ENCODE peak calls at places on chromosome 5, in nine cellular contexts. P is colonic mucosa; H is CD4-positive, CD25-positive, alpha-beta regulatory T cell; L is right atrium auricular region; W is aorta; Y is kidney epithelial cell; O is AG04450; M is cardiac muscle cell; J is naive thymus-derived CD4-positive, alpha-beta T cell. C is an unnamed sample. For H3K27me3, the result is how much of the 10 kb centered on the place peaks cover.

GRCh38 chr5:52822437-52822836 is 34.7 kb downstream of the ITGA1 start:
- DNase-seq in L (peak), J (no peak), W (peak), O (no peak), M (no peak), P (peak), Y (no peak), H (no peak), C (no peak)

GRCh38 chr5:171759777-171760176 is 25.8 kb upstream of the SMIM23 start:
- DNase-seq in M (no peak), J (no peak), Y (no peak), O (no peak), L (no peak), P (no peak), H (no peak), W (no peak), C (no peak)

GRCh38 chr5:81925012-81925411 is 46.8 kb upstream of the ATG10 start:
- DNase-seq in Y (no peak), H (no peak), J (no peak), O (no peak), P (no peak), L (no peak), W (no peak), M (no peak), C (no peak)

GRCh38 chr5:156155638-156156037 is 171.3 kb upstream of the SGCD start:
- DNase-seq in P (peak), M (peak), J (no peak), W (no peak), H (no peak), Y (peak), L (no peak), O (no peak), C (no peak)

GRCh38 chr5:135203593-135204036 is 169.6 kb upstream of the PITX1 start:
- DNase-seq in P (no peak), W (no peak), Y (no peak), J (no peak), M (no peak), O (no peak), H (no peak), L (no peak), C (no peak)

GRCh38 chr5:50958852-50959457 is 292.5 kb downstream of the PARP8 start:
- DNase-seq in P (peak), W (no peak), M (peak), O (peak), J (no peak), L (no peak), Y (no peak), H (no peak), C (peak)

GRCh38 chr5:10695055-10695649 is 65.9 kb downstream of the DAP start:
- DNase-seq in P (peak), O (no peak), W (peak), J (no peak), H (no peak), M (peak), Y (no peak), L (peak), C (peak)

GRCh38 chr5:5271606-5272321 is 131.6 kb downstream of the ADAMTS16 start:
- DNase-seq in M (no peak), H (no peak), J (no peak), W (no peak), Y (peak), O (no peak), P (no peak), L (no peak), C (no peak)

GRCh38 chr5:53309653-53310052 is 170.8 kb upstream of the FST start:
- DNase-seq in O (no peak), M (no peak), H (no peak), W (no peak), Y (no peak), J (no peak), L (no peak), P (no peak), C (no peak)

GRCh38 chr5:91288117-91288516 is 95.0 kb downstream of the ARRDC3 start:
- DNase-seq in W (no peak), J (no peak), O (peak), P (no peak), L (no peak), H (no peak), Y (no peak), M (no peak), C (no peak)

GRCh38 chr5:81579525-81579924 is 171.4 kb downstream of the SSBP2 start:
- DNase-seq in Y (no peak), O (no peak), W (no peak), M (no peak), H (no peak), P (no peak), L (no peak), J (no peak), C (no peak)

GRCh38 chr5:111681791-111682190 is 75.2 kb downstream of the NREP start:
- DNase-seq in M (no peak), W (no peak), H (no peak), Y (no peak), P (no peak), J (no peak), O (no peak), L (no peak), C (no peak)

GRCh38 chr5:34929720-34930526 is 564 bp downstream of the DNAJC21 start:
- DNase-seq in W (peak), H (peak), O (no peak), Y (no peak), P (peak), M (peak), J (peak), L (peak), C (peak)

GRCh38 chr5:141883184-141883947 is 5.2 kb upstream of the PCDH1 start:
- DNase-seq in P (no peak), H (no peak), W (no peak), J (no peak), O (no peak), M (peak), L (peak), Y (no peak), C (peak)

GRCh38 chr5:170330568-170331054 is 33.0 kb upstream of the LCP2 start:
- DNase-seq in O (no peak), L (no peak), M (no peak), Y (no peak), W (peak), J (no peak), P (no peak), H (no peak), C (no peak)

GRCh38 chr5:150044334-150044681 is 42.0 kb downstream of the CSF1R start:
- DNase-seq in P (no peak), H (no peak), Y (no peak), M (peak), O (peak), W (no peak), L (no peak), J (no peak), C (no peak)

GRCh38 chr5:78886650-78887230 is 98.4 kb downstream of the ARSB start:
- DNase-seq in M (no peak), L (no peak), Y (no peak), W (no peak), H (no peak), J (peak), P (no peak), O (no peak), C (no peak)

GRCh38 chr5:17238521-17239041 is 21.1 kb downstream of the BASP1 start:
- DNase-seq in O (no peak), H (no peak), J (no peak), W (no peak), P (no peak), Y (no peak), M (no peak), L (no peak), C (no peak)

GRCh38 chr5:38265546-38266179 is 7.3 kb downstream of the EGFLAM start:
- DNase-seq in P (peak), M (peak), H (no peak), O (peak), Y (peak), L (peak), J (peak), W (no peak), C (peak)

GRCh38 chr5:136006767-136007251 is 22.0 kb upstream of the TGFBI start:
- DNase-seq in P (peak), L (peak), H (no peak), O (no peak), J (no peak), W (no peak), Y (peak), M (no peak), C (peak)

GRCh38 chr5:139862313-139862712 is 66.7 kb downstream of the PSD2 start:
- DNase-seq in Y (no peak), P (no peak), W (no peak), J (no peak), M (no peak), O (no peak), L (no peak), H (no peak), C (no peak)

GRCh38 chr5:157253547-157253946 is 12.4 kb upstream of the CYFIP2 start:
- DNase-seq in L (no peak), Y (no peak), W (no peak), H (no peak), O (peak), J (no peak), P (peak), M (peak), C (peak)

GRCh38 chr5:159184858-159185381 is 24.4 kb downstream of the RNF145 start:
- DNase-seq in W (no peak), P (no peak), O (peak), Y (peak), J (no peak), H (no peak), M (no peak), L (no peak), C (no peak)

GRCh38 chr5:57844410-57844809 is 361.8 kb upstream of the ACTBL2 start:
- DNase-seq in M (no peak), W (no peak), J (no peak), P (no peak), Y (no peak), O (no peak), L (no peak), H (no peak), C (no peak)

GRCh38 chr5:43042626-43043399 is 2.7 kb upstream of the ANXA2R start:
- DNase-seq in H (peak), J (no peak), L (peak), Y (no peak), M (peak), W (peak), O (no peak), P (peak), C (no peak)

GRCh38 chr5:94967525-94967924 is 317.4 kb downstream of the MCTP1 start:
- DNase-seq in P (no peak), O (no peak), L (no peak), J (no peak), M (no peak), Y (no peak), H (no peak), W (no peak), C (no peak)

GRCh38 chr5:98798371-98798770 is 24.9 kb downstream of the RGMB start:
- DNase-seq in O (no peak), H (no peak), L (no peak), J (no peak), Y (no peak), M (no peak), W (no peak), P (no peak), C (no peak)

GRCh38 chr5:90741022-90741564 is 182.5 kb downstream of the ADGRV1 start:
- DNase-seq in H (no peak), Y (no peak), P (no peak), L (no peak), J (no peak), W (no peak), O (no peak), M (no peak), C (no peak)

GRCh38 chr5:116372931-116373597 is 201.6 kb downstream of the SEMA6A start:
- DNase-seq in Y (no peak), L (no peak), H (no peak), P (no peak), J (no peak), M (no peak), O (no peak), W (no peak), C (no peak)

GRCh38 chr5:150399158-150400019 is 13.3 kb downstream of the CD74 start:
- DNase-seq in Y (no peak), H (no peak), M (no peak), J (no peak), L (no peak), W (peak), P (no peak), O (peak), C (no peak)

GRCh38 chr5:151244210-151244609 is 8.8 kb upstream of the GM2A start:
- DNase-seq in J (no peak), O (no peak), H (no peak), M (no peak), P (no peak), W (no peak), Y (no peak), L (no peak), C (no peak)

GRCh38 chr5:108858959-108859358 is 111.3 kb downstream of the FER start:
- DNase-seq in J (no peak), L (no peak), Y (no peak), M (no peak), O (no peak), H (no peak), W (no peak), P (no peak), C (no peak)

GRCh38 chr5:15783734-15784133 is 283.8 kb downstream of the FBXL7 start:
- DNase-seq in W (no peak), L (no peak), O (no peak), H (no peak), M (no peak), Y (no peak), P (no peak), J (no peak), C (no peak)

GRCh38 chr5:120538149-120538548 is 74.0 kb downstream of the PRR16 start:
- DNase-seq in Y (peak), L (no peak), O (no peak), P (no peak), W (no peak), M (no peak), J (no peak), H (no peak), C (no peak)

GRCh38 chr5:135075621-135076585 is 41.9 kb upstream of the PITX1 start:
- DNase-seq in M (no peak), W (no peak), Y (no peak), H (no peak), O (no peak), L (no peak), J (no peak), P (no peak), C (no peak)

GRCh38 chr5:55821731-55822512 is 29.2 kb upstream of the IL31RA start:
- DNase-seq in P (no peak), H (no peak), M (peak), O (no peak), Y (no peak), J (peak), W (peak), L (no peak), C (peak)

GRCh38 chr5:42767491-42768105 is 11.0 kb downstream of the CCDC152 start:
- DNase-seq in L (no peak), H (no peak), J (peak), Y (no peak), O (no peak), M (peak), P (no peak), W (no peak), C (peak)

GRCh38 chr5:40559306-40559705 is 120.4 kb upstream of the PTGER4 start:
- DNase-seq in M (no peak), O (no peak), J (no peak), H (no peak), W (no peak), Y (no peak), P (no peak), L (no peak), C (no peak)
- H3K27me3 ChIP-seq in M (under half), O (under half), J (under half), H (under half), W (under half), Y (under half), P (under half), L (under half), C (under half)

GRCh38 chr5:174188300-174188699 is 142.8 kb downstream of the NSG2 start:
- DNase-seq in M (no peak), W (no peak), H (no peak), J (no peak), O (no peak), Y (no peak), P (peak), L (no peak), C (no peak)
- H3K27me3 ChIP-seq in M (under half), W (under half), H (under half), J (under half), O (under half), Y (under half), P (under half), L (under half), C (under half)

GRCh38 chr5:73435640-73436534 is 12.7 kb downstream of the FOXD1 start:
- DNase-seq in H (no peak), P (no peak), M (no peak), O (no peak), Y (no peak), W (no peak), J (no peak), L (no peak), C (peak)
- H3K27me3 ChIP-seq in H (half or more), P (half or more), M (half or more), O (under half), Y (under half), W (under half), J (under half), L (half or more), C (half or more)

DNA sequence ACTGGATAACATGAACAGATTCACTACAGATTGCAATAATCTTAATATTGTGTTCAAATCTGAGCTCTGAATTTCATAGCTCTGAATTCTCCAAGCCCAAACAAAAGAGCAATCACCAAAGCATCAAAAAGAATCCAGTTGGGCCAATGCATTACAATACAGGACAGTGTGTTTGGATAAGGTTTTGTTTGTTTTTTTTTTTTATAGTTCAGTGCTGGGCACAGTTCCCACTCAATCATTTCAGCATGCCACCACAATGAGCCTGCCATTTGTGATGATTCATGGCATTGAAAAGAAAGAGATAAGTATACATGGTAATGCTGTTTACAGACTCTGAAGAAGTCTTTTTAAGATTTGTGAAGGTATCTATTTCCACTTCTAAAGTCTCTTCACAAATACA is 1.7 kb upstream of the HTR1A start:
- DNase-seq in W (no peak), L (no peak), Y (no peak), P (no peak), O (no peak), M (no peak), H (no peak), J (no peak), C (no peak)
- H3K27me3 ChIP-seq in W (under half), L (under half), Y (under half), P (under half), O (under half), M (under half), H (under half), J (under half), C (under half)

DNA sequence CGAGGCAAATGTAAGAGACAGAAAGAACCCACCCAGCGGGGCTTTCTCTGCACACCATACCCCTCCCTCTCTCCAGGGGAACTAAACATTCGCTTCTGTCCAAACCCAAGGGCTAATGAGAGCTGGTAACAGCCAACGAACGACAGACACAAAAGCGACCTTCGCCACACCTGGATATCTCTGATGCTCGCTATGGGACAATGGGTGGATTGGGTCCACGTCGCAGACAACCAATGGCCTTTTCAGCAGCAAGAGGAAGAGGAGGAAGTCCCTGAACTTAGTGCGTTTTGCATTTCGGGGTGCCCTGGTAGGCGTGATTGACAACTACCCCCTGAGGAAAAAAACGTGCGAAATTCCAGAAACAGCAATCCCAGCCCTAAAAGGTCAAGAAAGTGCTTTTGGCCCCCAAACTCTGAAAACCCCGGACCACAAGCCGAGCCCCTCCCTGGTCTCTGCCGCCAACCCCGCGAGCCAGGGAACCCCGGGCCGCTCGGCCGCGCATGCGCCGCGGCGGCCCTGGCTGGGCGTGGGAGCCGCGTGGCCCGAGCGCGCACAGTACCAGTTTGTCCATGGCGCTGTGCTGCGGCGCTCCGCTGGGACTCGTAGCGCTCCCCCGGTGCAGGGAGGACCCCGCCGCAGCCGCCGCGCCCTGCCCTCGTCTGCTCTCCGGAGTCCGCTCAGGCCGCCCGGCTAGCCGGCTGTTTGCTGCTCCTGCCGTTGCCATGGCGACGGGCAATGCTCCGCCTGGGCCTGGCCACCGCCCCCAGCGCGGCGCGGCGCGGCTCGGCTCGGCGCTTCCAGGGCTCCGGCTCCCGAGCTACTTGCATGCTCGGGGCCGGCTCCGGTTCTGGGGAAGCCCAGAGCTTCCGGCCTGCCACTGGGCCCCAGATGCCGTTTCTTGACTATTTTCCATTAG is 66.9 kb upstream of the DNAH5 start:
- DNase-seq in J (peak), M (peak), Y (peak), O (peak), L (peak), H (no peak), P (peak), W (peak), C (peak)
- H3K27me3 ChIP-seq in J (under half), M (under half), Y (under half), O (under half), L (under half), H (under half), P (under half), W (under half), C (under half)

GRCh38 chr5:1883925-1884637 is 1.4 kb upstream of the IRX4 start:
- DNase-seq in H (no peak), P (no peak), W (peak), M (no peak), J (no peak), Y (no peak), O (no peak), L (no peak), C (no peak)

GRCh38 chr5:1881273-1881586 is 1.5 kb downstream of the IRX4 start:
- DNase-seq in H (no peak), P (no peak), W (no peak), O (no peak), Y (no peak), L (no peak), M (no peak), J (no peak), C (peak)

GRCh38 chr5:1881731-1882336 is 891 bp downstream of the IRX4 start:
- DNase-seq in L (no peak), P (no peak), J (no peak), O (no peak), M (peak), H (no peak), W (no peak), Y (no peak), C (peak)

GRCh38 chr5:1883120-1883924 is 597 bp upstream of the IRX4 start:
- DNase-seq in J (no peak), W (peak), P (no peak), M (peak), O (no peak), L (no peak), H (no peak), Y (no peak), C (peak)

GRCh38 chr5:1882337-1883119 is at the start of gene IRX4:
- DNase-seq in W (peak), M (peak), P (no peak), Y (no peak), O (no peak), J (no peak), H (no peak), L (no peak), C (peak)
- H3K27me3 ChIP-seq in W (under half), M (half or more), P (half or more), Y (half or more), O (half or more), J (under half), H (under half), L (half or more), C (half or more)

DNA sequence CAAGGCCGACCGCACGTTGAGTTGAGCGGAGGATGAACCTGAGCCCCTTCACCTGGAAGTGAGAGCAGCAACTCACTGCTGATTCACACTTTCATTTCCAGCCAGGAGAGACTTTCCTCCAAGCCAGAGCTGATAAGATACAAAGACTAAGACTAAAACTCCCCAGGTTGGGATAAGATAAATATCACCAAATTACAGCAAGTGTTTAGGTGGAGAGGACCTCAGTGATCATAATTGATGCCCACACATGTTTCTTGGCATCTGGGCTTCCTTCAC is 6.4 kb upstream of the NKD2 start:
- DNase-seq in H (no peak), P (no peak), W (no peak), Y (no peak), O (no peak), L (no peak), M (no peak), J (no peak), C (peak)
- H3K27me3 ChIP-seq in H (under half), P (under half), W (under half), Y (half or more), O (under half), L (under half), M (under half), J (under half), C (under half)